ENCODE peak calls at places on chromosomes 6 and 20, in four cellular contexts. O is NCI-H1436, Y is keratinocyte, H is substantia nigra. S is an unnamed sample.

GRCh38 chr20:12573428-12573827 is 435.3 kb upstream of the SPTLC3 start:
- DNase-seq in Y (no peak), H (no peak), O (no peak), S (no peak)

GRCh38 chr6:128723667-128724066 is 159.3 kb upstream of the LAMA2 start:
- DNase-seq in H (no peak), Y (no peak), O (no peak), S (no peak)

GRCh38 chr6:144033816-144034540 is 25.9 kb upstream of the PLAGL1 start:
- DNase-seq in O (no peak), H (no peak), Y (no peak), S (no peak)

GRCh38 chr20:1535420-1536175 is 21.9 kb downstream of the SIRPD start:
- DNase-seq in Y (no peak), H (no peak), O (no peak), S (no peak)

GRCh38 chr6:10746915-10747250 is 722 bp upstream of the TMEM14B start:
- DNase-seq in Y (no peak), O (no peak), H (no peak), S (no peak)

GRCh38 chr20:2680046-2680445 is 12.5 kb upstream of the EBF4 start:
- DNase-seq in O (no peak), Y (no peak), H (no peak), S (no peak)

GRCh38 chr6:89133981-89134380 is 11.9 kb upstream of the PM20D2 start:
- DNase-seq in O (no peak), Y (no peak), H (no peak), S (no peak)

GRCh38 chr20:44620030-44620429 is 31.5 kb downstream of the ADA start:
- DNase-seq in Y (no peak), H (no peak), O (no peak), S (no peak)

GRCh38 chr6:111552241-111552744 is 53.4 kb downstream of the TRAF3IP2 start:
- DNase-seq in Y (no peak), O (peak), H (peak), S (peak)

GRCh38 chr20:39445095-39445494 is 483.0 kb downstream of the DHX35 start:
- DNase-seq in H (no peak), O (no peak), Y (no peak), S (no peak)

GRCh38 chr20:36116813-36117441 is 37.6 kb upstream of the EPB41L1 start:
- DNase-seq in O (no peak), Y (no peak), H (no peak), S (no peak)

GRCh38 chr20:22106308-22106938 is 401.0 kb downstream of the PAX1 start:
- DNase-seq in Y (no peak), O (peak), H (no peak), S (no peak)

S was measured in NCI-H187 treated with DMSO at 0.1 percent for 48 hours.